ENCODE peak calls at places on chromosomes 3 and 15, in seven cellular contexts. W, Q, Z, A, V, Y and K are unnamed samples. For H3K36me3 and H3K27me3, the result is how much of the 10 kb centered on the place peaks cover.

GRCh38 chr15:81939604-81940440 is 106.0 kb downstream of the MEX3B start:
- DNase-seq in W (peak), Q (peak), Z (no peak), A (no peak), V (peak), Y (no peak), K (peak)

GRCh38 chr3:75294124-75294523 is 370.0 kb upstream of the FRG2C start:
- DNase-seq in W (peak), Q (peak), Z (no peak), A (peak), V (peak), Y (peak), K (peak)

GRCh38 chr3:71582612-71583568 is 638 bp downstream of the FOXP1 start:
- DNase-seq in W (peak), Q (peak), Z (peak), A (peak), V (peak), Y (peak), K (peak)

GRCh38 chr3:177977381-177978158 is 558.7 kb upstream of the KCNMB2 start:
- DNase-seq in W (peak), Q (no peak), Z (no peak), A (no peak), V (no peak), Y (no peak), K (peak)

GRCh38 chr15:70792171-70792573 is 28.8 kb upstream of the UACA start:
- DNase-seq in W (peak), Q (no peak), Z (no peak), A (no peak), V (no peak), Y (no peak), K (peak)

GRCh38 chr3:122773856-122774535 is 19.6 kb downstream of the HSPBAP1 start:
- DNase-seq in W (no peak), Q (no peak), Z (no peak), A (no peak), V (no peak), Y (no peak), K (no peak)

GRCh38 chr3:197186887-197187588 is 111.4 kb downstream of the DLG1 start:
- DNase-seq in W (peak), Q (peak), Z (no peak), A (no peak), V (no peak), Y (peak), K (peak)

GRCh38 chr3:122944671-122945151 is 82.9 kb downstream of the SEMA5B start:
- DNase-seq in W (peak), Q (no peak), Z (no peak), A (no peak), V (no peak), Y (no peak), K (peak)

GRCh38 chr15:37099321-37100108 is 834 bp downstream of the MEIS2 start:
- DNase-seq in W (no peak), Q (peak), Z (no peak), A (no peak), V (peak), Y (peak), K (peak)

GRCh38 chr15:75727031-75727531 is 14.4 kb upstream of the CSPG4 start:
- DNase-seq in W (no peak), Q (no peak), Z (peak), A (no peak), V (no peak), Y (no peak), K (no peak)

GRCh38 chr3:183826854-183827253 is 1.5 kb upstream of the MAP6D1 start:
- DNase-seq in W (no peak), Q (peak), Z (no peak), A (no peak), V (peak), Y (no peak), K (no peak)
- H3K36me3 ChIP-seq in W (under half), Q (under half), Z (under half), A (under half), V (under half), Y (under half), K (under half)

DNA sequence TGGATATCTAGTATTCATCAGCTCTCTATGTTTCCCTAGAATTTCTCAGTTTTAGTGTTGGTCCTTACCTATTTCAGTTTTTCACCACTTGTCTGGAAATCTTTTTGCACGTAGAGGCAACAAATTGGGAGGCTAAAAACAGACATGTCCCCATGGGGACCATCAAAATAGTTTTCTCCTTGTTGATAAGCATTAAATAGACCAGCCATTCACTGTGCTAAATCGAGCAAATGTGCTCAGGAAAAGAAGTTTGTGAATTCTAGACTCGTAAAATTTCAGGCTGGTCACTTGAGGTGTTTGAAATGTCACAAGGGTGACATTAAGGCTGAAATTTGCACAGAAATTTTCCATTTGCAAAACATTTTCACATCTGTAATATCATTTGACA is 102.6 kb downstream of the SPATA16 start:
- DNase-seq in W (no peak), Q (no peak), Z (no peak), A (no peak), V (no peak), Y (no peak), K (no peak)
- H3K27me3 ChIP-seq in W (under half), Q (under half), Z (under half), A (under half), V (under half), Y (under half), K (under half)

DNA sequence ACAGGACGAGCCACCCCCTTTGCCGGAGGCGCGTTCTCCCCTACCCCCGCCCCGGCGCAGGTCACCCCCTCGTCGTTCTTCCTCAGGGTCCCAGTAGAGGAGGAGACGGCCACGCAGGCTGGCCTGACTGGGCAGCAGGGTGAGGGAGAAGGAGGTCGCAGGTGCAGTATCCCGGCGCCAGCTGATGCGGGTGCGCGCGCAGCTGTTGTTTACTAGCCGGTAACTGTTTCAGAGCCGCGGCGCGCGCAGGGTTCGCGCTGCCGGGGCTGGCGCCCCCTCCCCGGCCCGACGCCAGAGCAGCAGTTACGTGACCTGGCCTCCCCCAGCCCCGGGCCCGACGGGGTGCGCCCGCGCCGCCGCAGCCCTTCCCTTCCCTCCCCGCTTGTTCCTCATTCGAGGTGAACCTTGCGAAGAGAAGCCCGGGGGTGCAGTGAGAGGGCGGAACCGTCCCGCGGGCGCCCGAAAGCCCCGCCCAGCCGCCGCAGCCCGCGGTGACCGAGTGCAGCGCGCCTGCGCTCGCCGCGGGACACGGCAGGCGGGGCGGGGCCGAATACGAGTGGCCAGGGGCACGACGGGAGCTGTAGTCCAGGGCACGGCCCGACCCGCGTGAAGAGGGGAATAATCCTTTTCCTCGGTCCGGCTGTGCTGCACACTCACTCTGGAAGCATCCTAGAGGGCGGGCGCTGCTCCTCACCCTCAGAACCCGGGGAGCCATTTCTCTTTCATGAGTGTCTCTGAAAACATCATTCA is at the start of gene SLC12A6:
- DNase-seq in W (peak), Q (peak), Z (peak), A (peak), V (peak), Y (peak), K (peak)
- TF ChIP-seq CTCF in W (no peak), Q (no peak), Z (no peak), A (no peak), V (no peak), Y (no peak), K (no peak)

GRCh38 chr3:57923101-57923500 is 85.1 kb upstream of the FLNB start:
- DNase-seq in W (no peak), Q (no peak), Z (no peak), A (no peak), V (no peak), Y (no peak), K (no peak)

GRCh38 chr3:57929988-57930387 is 78.2 kb upstream of the FLNB start:
- DNase-seq in W (no peak), Q (no peak), Z (no peak), A (no peak), V (no peak), Y (no peak), K (no peak)

GRCh38 chr3:57928511-57928910 is 79.7 kb upstream of the FLNB start:
- DNase-seq in W (no peak), Q (no peak), Z (no peak), A (no peak), V (no peak), Y (no peak), K (no peak)

GRCh38 chr3:57927916-57928315 is 80.3 kb upstream of the FLNB start:
- DNase-seq in W (no peak), Q (no peak), Z (no peak), A (no peak), V (no peak), Y (no peak), K (no peak)

GRCh38 chr3:57927166-57927565 is 81.1 kb upstream of the FLNB start:
- DNase-seq in W (no peak), Q (no peak), Z (no peak), A (no peak), V (no peak), Y (no peak), K (no peak)
- H3K36me3 ChIP-seq in W (under half), Q (under half), Z (half or more), A (half or more), V (under half), Y (under half), K (under half)

GRCh38 chr3:127634653-127635052 is 5.7 kb downstream of the PODXL2 start:
- DNase-seq in W (no peak), Q (no peak), Z (no peak), A (no peak), V (no peak), Y (no peak), K (no peak)

GRCh38 chr3:127632441-127632840 is 3.5 kb downstream of the PODXL2 start:
- DNase-seq in W (no peak), Q (no peak), Z (no peak), A (no peak), V (no peak), Y (no peak), K (no peak)

GRCh38 chr3:127630811-127631714 is 2.1 kb downstream of the PODXL2 start:
- DNase-seq in W (no peak), Q (no peak), Z (no peak), A (no peak), V (peak), Y (no peak), K (no peak)

GRCh38 chr3:127629462-127630403 is 748 bp downstream of the PODXL2 start:
- DNase-seq in W (no peak), Q (no peak), Z (peak), A (no peak), V (peak), Y (no peak), K (no peak)

DNA sequence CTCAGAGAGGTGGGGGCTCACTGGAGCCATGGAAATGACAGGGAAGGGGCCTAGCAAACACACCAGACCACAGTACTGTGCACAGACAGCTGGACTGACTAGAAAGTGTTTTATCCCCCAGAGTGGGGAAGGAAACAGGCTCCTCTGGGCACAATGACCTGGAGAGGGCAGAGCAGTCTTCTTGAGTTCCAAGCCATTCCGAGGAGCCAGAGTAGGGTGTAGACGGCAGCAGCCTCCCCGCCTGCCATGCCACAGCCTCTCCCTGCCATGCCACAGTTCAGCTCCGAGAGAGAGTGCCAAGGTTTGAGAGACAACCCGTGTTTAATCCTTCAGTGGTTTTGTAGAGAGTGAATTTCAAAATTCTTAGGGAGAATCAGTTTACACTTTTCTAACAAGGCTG is 3.0 kb downstream of the PODXL2 start:
- DNase-seq in W (no peak), Q (no peak), Z (no peak), A (no peak), V (peak), Y (no peak), K (no peak)
- H3K27me3 ChIP-seq in W (under half), Q (under half), Z (under half), A (under half), V (under half), Y (under half), K (under half)

GRCh38 chr15:52217186-52217585 is 26.0 kb upstream of the GNB5 start:
- DNase-seq in W (no peak), Q (peak), Z (no peak), A (peak), V (peak), Y (no peak), K (no peak)
- TF ChIP-seq CTCF in W (peak), Q (peak), Z (peak), A (no peak), V (peak), Y (no peak), K (no peak)

GRCh38 chr15:41051139-41051538 is 64.9 kb downstream of the INO80 start:
- DNase-seq in W (no peak), Q (no peak), Z (no peak), A (no peak), V (no peak), Y (no peak), K (no peak)
- H3K36me3 ChIP-seq in W (half or more), Q (half or more), Z (half or more), A (half or more), V (half or more), Y (under half), K (under half)

DNA sequence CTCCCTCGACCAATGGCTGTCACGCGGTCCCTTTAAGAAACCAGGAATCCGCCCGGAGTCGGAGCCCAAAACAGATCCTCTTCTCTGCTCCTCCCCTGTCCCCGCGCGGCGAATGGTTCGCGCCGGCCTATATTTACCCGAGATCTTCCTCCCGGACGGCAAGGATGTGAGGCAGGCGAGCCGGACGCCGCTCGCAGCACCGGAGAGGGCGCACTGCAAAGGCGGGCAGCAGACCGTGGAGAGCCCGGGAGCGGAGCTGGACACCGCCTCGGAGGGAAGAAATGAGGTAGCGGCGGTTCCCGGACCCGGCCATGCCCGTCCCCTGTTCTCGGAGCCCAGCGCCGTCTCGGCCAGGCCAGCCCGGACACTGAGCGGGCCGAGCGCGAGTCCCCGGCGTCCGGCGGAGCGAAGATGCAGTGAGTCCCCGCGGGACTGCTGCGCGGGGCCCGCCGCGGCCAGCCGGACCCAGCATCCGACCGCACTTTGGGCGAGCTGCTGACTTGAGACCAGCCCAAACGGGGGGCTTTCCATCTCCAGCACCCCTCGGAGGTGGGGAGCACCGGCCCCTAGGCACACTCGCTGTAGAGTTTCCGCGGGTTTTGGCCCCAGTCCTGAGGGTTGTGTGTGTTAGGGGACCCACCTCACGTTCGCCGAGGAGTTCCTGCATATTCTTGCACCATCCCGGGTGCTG is at the start of gene FAM43A:
- DNase-seq in W (peak), Q (peak), Z (peak), A (peak), V (peak), Y (peak), K (peak)
- H3K27me3 ChIP-seq in W (under half), Q (under half), Z (under half), A (under half), V (under half), Y (under half), K (under half)

GRCh38 chr15:56243774-56244236 is at the start of gene RFX7:
- DNase-seq in W (peak), Q (peak), Z (peak), A (peak), V (peak), Y (peak), K (peak)
- TF ChIP-seq CTCF in W (no peak), Q (no peak), Z (no peak), A (peak), V (no peak), Y (no peak), K (no peak)